ENCODE peak calls at places on chromosomes 5 and 9, in five cellular contexts. One of them, this sample, is unnamed.

GRCh38 chr5:53820119-53820801 is 259.8 kb downstream of the NDUFS4 start:
- DNase-seq in esophagus squamous epithelium: no peak
- DNase-seq in mesothelial cell of epicardium: no peak
- DNase-seq in neural crest cell: no peak
- DNase-seq in nephron progenitor cell: no peak
- DNase-seq in this sample: no peak

GRCh38 chr5:4058899-4059298 is 463.3 kb downstream of the IRX1 start:
- DNase-seq in esophagus squamous epithelium: no peak
- DNase-seq in mesothelial cell of epicardium: no peak
- DNase-seq in neural crest cell: no peak
- DNase-seq in nephron progenitor cell: no peak
- DNase-seq in this sample: no peak

GRCh38 chr9:133048595-133048994 is 13.2 kb upstream of the CEL start:
- DNase-seq in esophagus squamous epithelium: no peak
- DNase-seq in mesothelial cell of epicardium: no peak
- DNase-seq in neural crest cell: no peak
- DNase-seq in nephron progenitor cell: no peak
- DNase-seq in this sample: no peak

GRCh38 chr5:138983984-138984383 is 108.8 kb upstream of the LRRTM2 start:
- DNase-seq in esophagus squamous epithelium: no peak
- DNase-seq in mesothelial cell of epicardium: no peak
- DNase-seq in neural crest cell: no peak
- DNase-seq in nephron progenitor cell: no peak
- DNase-seq in this sample: no peak

GRCh38 chr5:91521313-91521712 is 138.2 kb upstream of the ARRDC3 start:
- DNase-seq in esophagus squamous epithelium: no peak
- DNase-seq in mesothelial cell of epicardium: no peak
- DNase-seq in neural crest cell: no peak
- DNase-seq in nephron progenitor cell: no peak
- DNase-seq in this sample: no peak

GRCh38 chr9:128892223-128892892 is 10.4 kb downstream of the LRRC8A start:
- DNase-seq in esophagus squamous epithelium: peak
- DNase-seq in mesothelial cell of epicardium: no peak
- DNase-seq in neural crest cell: no peak
- DNase-seq in nephron progenitor cell: no peak
- DNase-seq in this sample: no peak

GRCh38 chr9:77575785-77576184 is 72.3 kb downstream of the GNA14 start:
- DNase-seq in esophagus squamous epithelium: no peak
- DNase-seq in mesothelial cell of epicardium: no peak
- DNase-seq in neural crest cell: peak
- DNase-seq in nephron progenitor cell: peak
- DNase-seq in this sample: no peak

GRCh38 chr5:68759593-68759992 is 334.2 kb upstream of the SLC30A5 start:
- DNase-seq in esophagus squamous epithelium: no peak
- DNase-seq in mesothelial cell of epicardium: no peak
- DNase-seq in neural crest cell: no peak
- DNase-seq in nephron progenitor cell: no peak
- DNase-seq in this sample: no peak

GRCh38 chr9:99253772-99254431 is 31.8 kb downstream of the SEC61B start:
- DNase-seq in esophagus squamous epithelium: no peak
- DNase-seq in mesothelial cell of epicardium: no peak
- DNase-seq in neural crest cell: no peak
- DNase-seq in nephron progenitor cell: no peak
- DNase-seq in this sample: peak

GRCh38 chr9:36407122-36407723 is 7.2 kb upstream of the RNF38 start:
- DNase-seq in esophagus squamous epithelium: no peak
- DNase-seq in mesothelial cell of epicardium: no peak
- DNase-seq in neural crest cell: peak
- DNase-seq in nephron progenitor cell: peak
- DNase-seq in this sample: peak

GRCh38 chr9:137109250-137110146 is 5.0 kb downstream of the DPP7 start:
- DNase-seq in esophagus squamous epithelium: no peak
- DNase-seq in mesothelial cell of epicardium: no peak
- DNase-seq in neural crest cell: no peak
- DNase-seq in nephron progenitor cell: no peak
- DNase-seq in this sample: no peak
- TF ChIP-seq CTCF in esophagus squamous epithelium: no peak
- TF ChIP-seq CTCF in mesothelial cell of epicardium: no peak
- TF ChIP-seq CTCF in neural crest cell: no peak
- TF ChIP-seq CTCF in nephron progenitor cell: no peak
- TF ChIP-seq CTCF in this sample: no peak

DNA sequence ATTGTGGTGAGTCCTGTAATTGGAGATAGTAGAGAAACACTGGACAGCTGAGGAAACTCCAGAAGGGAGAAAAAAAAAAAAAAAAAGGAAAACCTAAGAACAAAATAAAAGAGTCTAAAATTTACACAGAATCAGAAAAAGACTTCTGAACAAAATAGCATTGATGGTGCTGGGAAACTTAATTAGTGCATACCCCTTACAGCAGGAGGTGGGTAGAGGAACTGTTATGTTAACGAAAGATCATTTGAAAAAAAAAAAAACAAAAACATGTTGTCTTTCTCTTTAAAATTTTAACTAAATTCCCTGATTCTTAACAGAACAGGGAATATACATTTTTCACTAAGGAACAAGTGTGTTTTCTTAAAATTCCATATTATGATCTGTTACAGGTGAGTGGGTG is 11.6 kb upstream of the MTX3 start:
- DNase-seq in esophagus squamous epithelium: no peak
- DNase-seq in mesothelial cell of epicardium: no peak
- DNase-seq in neural crest cell: no peak
- DNase-seq in nephron progenitor cell: no peak
- DNase-seq in this sample: no peak
- TF ChIP-seq CTCF in esophagus squamous epithelium: no peak
- TF ChIP-seq CTCF in mesothelial cell of epicardium: no peak
- TF ChIP-seq CTCF in neural crest cell: no peak
- TF ChIP-seq CTCF in nephron progenitor cell: no peak
- TF ChIP-seq CTCF in this sample: no peak

GRCh38 chr9:92655366-92655765 is 14.6 kb downstream of the IPPK start:
- DNase-seq in esophagus squamous epithelium: no peak
- DNase-seq in mesothelial cell of epicardium: no peak
- DNase-seq in neural crest cell: no peak
- DNase-seq in nephron progenitor cell: no peak
- DNase-seq in this sample: no peak

GRCh38 chr9:92654481-92655301 is 15.2 kb downstream of the IPPK start:
- DNase-seq in esophagus squamous epithelium: no peak
- DNase-seq in mesothelial cell of epicardium: no peak
- DNase-seq in neural crest cell: no peak
- DNase-seq in nephron progenitor cell: no peak
- DNase-seq in this sample: no peak

GRCh38 chr9:92650296-92650695 is 19.6 kb downstream of the IPPK start:
- DNase-seq in esophagus squamous epithelium: no peak
- DNase-seq in mesothelial cell of epicardium: no peak
- DNase-seq in neural crest cell: no peak
- DNase-seq in nephron progenitor cell: no peak
- DNase-seq in this sample: no peak

GRCh38 chr9:92650839-92651621 is 18.9 kb downstream of the IPPK start:
- DNase-seq in esophagus squamous epithelium: no peak
- DNase-seq in mesothelial cell of epicardium: no peak
- DNase-seq in neural crest cell: no peak
- DNase-seq in nephron progenitor cell: no peak
- DNase-seq in this sample: no peak

DNA sequence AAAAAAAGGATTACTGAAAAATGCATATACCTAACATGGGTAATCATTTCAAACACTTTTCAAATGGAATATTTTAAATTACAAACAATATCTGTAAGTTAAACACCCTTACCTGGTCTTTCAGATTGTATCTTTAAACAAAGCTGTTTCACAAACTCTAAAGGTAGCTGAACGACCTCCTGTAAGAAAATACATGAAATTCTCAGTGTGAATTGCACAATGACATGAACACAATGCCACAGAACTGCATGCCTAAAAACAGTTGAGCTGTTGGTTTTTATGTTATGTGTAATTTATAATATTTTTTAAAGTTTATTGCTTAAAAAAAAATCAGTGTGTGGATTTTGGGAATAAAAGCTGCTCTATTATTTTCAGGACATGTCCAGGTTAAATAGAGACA is 17.5 kb downstream of the IPPK start:
- DNase-seq in esophagus squamous epithelium: no peak
- DNase-seq in mesothelial cell of epicardium: no peak
- DNase-seq in neural crest cell: no peak
- DNase-seq in nephron progenitor cell: no peak
- DNase-seq in this sample: no peak
- TF ChIP-seq CTCF in esophagus squamous epithelium: no peak
- TF ChIP-seq CTCF in mesothelial cell of epicardium: no peak
- TF ChIP-seq CTCF in neural crest cell: no peak
- TF ChIP-seq CTCF in nephron progenitor cell: no peak
- TF ChIP-seq CTCF in this sample: no peak

GRCh38 chr9:134641989-134642384 is 384 bp downstream of the COL5A1 start:
- DNase-seq in esophagus squamous epithelium: no peak
- DNase-seq in mesothelial cell of epicardium: no peak
- DNase-seq in neural crest cell: no peak
- DNase-seq in nephron progenitor cell: peak
- DNase-seq in this sample: no peak

GRCh38 chr9:134641173-134641985 is at the start of gene COL5A1:
- DNase-seq in esophagus squamous epithelium: no peak
- DNase-seq in mesothelial cell of epicardium: peak
- DNase-seq in neural crest cell: peak
- DNase-seq in nephron progenitor cell: peak
- DNase-seq in this sample: peak

GRCh38 chr9:134643306-134643705 is 1.7 kb downstream of the COL5A1 start:
- DNase-seq in esophagus squamous epithelium: no peak
- DNase-seq in mesothelial cell of epicardium: no peak
- DNase-seq in neural crest cell: no peak
- DNase-seq in nephron progenitor cell: no peak
- DNase-seq in this sample: no peak

GRCh38 chr9:134640491-134641172 is 971 bp upstream of the COL5A1 start:
- DNase-seq in esophagus squamous epithelium: no peak
- DNase-seq in mesothelial cell of epicardium: no peak
- DNase-seq in neural crest cell: no peak
- DNase-seq in nephron progenitor cell: peak
- DNase-seq in this sample: no peak

GRCh38 chr9:134642385-134643181 is 980 bp downstream of the COL5A1 start:
- DNase-seq in esophagus squamous epithelium: no peak
- DNase-seq in mesothelial cell of epicardium: no peak
- DNase-seq in neural crest cell: peak
- DNase-seq in nephron progenitor cell: peak
- DNase-seq in this sample: no peak
- TF ChIP-seq CTCF in esophagus squamous epithelium: no peak
- TF ChIP-seq CTCF in mesothelial cell of epicardium: no peak
- TF ChIP-seq CTCF in neural crest cell: no peak
- TF ChIP-seq CTCF in nephron progenitor cell: no peak
- TF ChIP-seq CTCF in this sample: no peak

GRCh38 chr9:131203438-131204219 is 72.7 kb downstream of the FAM78A start:
- DNase-seq in esophagus squamous epithelium: no peak
- DNase-seq in mesothelial cell of epicardium: no peak
- DNase-seq in neural crest cell: no peak
- DNase-seq in nephron progenitor cell: no peak
- DNase-seq in this sample: no peak
- TF ChIP-seq CTCF in esophagus squamous epithelium: no peak
- TF ChIP-seq CTCF in mesothelial cell of epicardium: no peak
- TF ChIP-seq CTCF in neural crest cell: no peak
- TF ChIP-seq CTCF in nephron progenitor cell: no peak
- TF ChIP-seq CTCF in this sample: no peak

GRCh38 chr9:87883990-87884389 is 1.3 kb downstream of the SPATA31E1 start:
- DNase-seq in esophagus squamous epithelium: no peak
- DNase-seq in mesothelial cell of epicardium: no peak
- DNase-seq in neural crest cell: no peak
- DNase-seq in nephron progenitor cell: peak
- DNase-seq in this sample: no peak

GRCh38 chr9:87885484-87886189 is 3.0 kb downstream of the SPATA31E1 start:
- DNase-seq in esophagus squamous epithelium: no peak
- DNase-seq in mesothelial cell of epicardium: no peak
- DNase-seq in neural crest cell: no peak
- DNase-seq in nephron progenitor cell: no peak
- DNase-seq in this sample: no peak

GRCh38 chr9:87884578-87885459 is 2.1 kb downstream of the SPATA31E1 start:
- DNase-seq in esophagus squamous epithelium: no peak
- DNase-seq in mesothelial cell of epicardium: no peak
- DNase-seq in neural crest cell: no peak
- DNase-seq in nephron progenitor cell: no peak
- DNase-seq in this sample: no peak

GRCh38 chr9:87882627-87883026 is at the start of gene SPATA31E1:
- DNase-seq in esophagus squamous epithelium: no peak
- DNase-seq in mesothelial cell of epicardium: no peak
- DNase-seq in neural crest cell: no peak
- DNase-seq in nephron progenitor cell: no peak
- DNase-seq in this sample: no peak

GRCh38 chr9:87883274-87883673 is 597 bp downstream of the SPATA31E1 start:
- DNase-seq in esophagus squamous epithelium: no peak
- DNase-seq in mesothelial cell of epicardium: no peak
- DNase-seq in neural crest cell: no peak
- DNase-seq in nephron progenitor cell: no peak
- DNase-seq in this sample: no peak
- TF ChIP-seq CTCF in esophagus squamous epithelium: no peak
- TF ChIP-seq CTCF in mesothelial cell of epicardium: no peak
- TF ChIP-seq CTCF in neural crest cell: no peak
- TF ChIP-seq CTCF in nephron progenitor cell: no peak
- TF ChIP-seq CTCF in this sample: no peak

GRCh38 chr9:93681316-93682154 is 105.2 kb downstream of the PHF2 start:
- DNase-seq in esophagus squamous epithelium: no peak
- DNase-seq in mesothelial cell of epicardium: no peak
- DNase-seq in neural crest cell: peak
- DNase-seq in nephron progenitor cell: no peak
- DNase-seq in this sample: no peak
- TF ChIP-seq CTCF in esophagus squamous epithelium: no peak
- TF ChIP-seq CTCF in mesothelial cell of epicardium: no peak
- TF ChIP-seq CTCF in neural crest cell: no peak
- TF ChIP-seq CTCF in nephron progenitor cell: no peak
- TF ChIP-seq CTCF in this sample: no peak

This sample was measured in activated B cell treated with CpG ODN at 0.5 μM for 24 hours.